ENCODE peak calls at places on chromosome 16, in five cellular contexts. H is CD4-positive, alpha-beta T cell; E is non-pigmented ciliary epithelial cell; O is pancreas; Z is HFFc6. D is an unnamed sample.

GRCh38 chr16:16048904-16049582 is 99.6 kb downstream of the ABCC1 start:
- DNase-seq in H (no peak), E (no peak), O (no peak), Z (no peak), D (no peak)

GRCh38 chr16:89985219-89985618 is 34.0 kb downstream of the DBNDD1 start:
- DNase-seq in H (no peak), E (no peak), O (no peak), Z (no peak), D (no peak)

GRCh38 chr16:25411376-25412081 is 153.9 kb upstream of the ZKSCAN2 start:
- DNase-seq in H (no peak), E (no peak), O (no peak), Z (no peak), D (no peak)

GRCh38 chr16:68234188-68235104 is 1.5 kb downstream of the ESRP2 start:
- DNase-seq in H (no peak), E (no peak), O (peak; percentile 90), Z (no peak), D (no peak)

GRCh38 chr16:86768999-86769398 is 190.7 kb downstream of the FOXL1 start:
- DNase-seq in H (no peak), E (no peak), O (no peak), Z (no peak), D (peak; percentile 27)

GRCh38 chr16:81842564-81843242 is 63.6 kb downstream of the PLCG2 start:
- DNase-seq in H (no peak), E (no peak), O (no peak), Z (no peak), D (no peak)

GRCh38 chr16:81940781-81941560 is 70.3 kb downstream of the SDR42E1 start:
- DNase-seq in H (no peak), E (peak; percentile 31), O (no peak), Z (peak; percentile 67), D (peak; percentile 78)

GRCh38 chr16:16105646-16106045 is 117.6 kb downstream of the ABCC6 start:
- DNase-seq in H (no peak), E (no peak), O (no peak), Z (no peak), D (no peak)

GRCh38 chr16:15435216-15435864 is 952 bp downstream of the BMERB1 start:
- DNase-seq in H (no peak), E (no peak), O (peak; percentile 65), Z (no peak), D (no peak)

GRCh38 chr16:68363847-68364600 is 53.2 kb downstream of the PRMT7 start:
- DNase-seq in H (no peak), E (no peak), O (no peak), Z (no peak), D (no peak)

GRCh38 chr16:58499615-58500328 is at the start of gene NDRG4:
- DNase-seq in H (no peak), E (peak; percentile 55), O (peak; percentile 65), Z (peak; percentile 45), D (peak; percentile 91)